ENCODE peak calls at places on chromosome 3, in seven cellular contexts. R is cardiac muscle cell, D is heart right ventricle, N is heart left ventricle, V is neural progenitor cell, G is Panc1, S is right atrium auricular region. M is an unnamed sample.

GRCh38 chr3:114356084-114357009 is 62.5 kb downstream of the TIGIT start:
- DNase-seq in R (no peak), D (no peak), N (no peak), V (peak; percentile 84), G (no peak), S (no peak), M (no peak)

GRCh38 chr3:194689493-194689901 is 3.8 kb downstream of the FAM43A start:
- DNase-seq in R (peak; percentile 64), D (peak; percentile 33), N (no peak), V (no peak), G (no peak), S (no peak), M (peak; percentile 50)

GRCh38 chr3:106438916-106439315 is 570.1 kb upstream of the CBLB start:
- DNase-seq in R (no peak), D (no peak), N (no peak), V (no peak), G (no peak), S (no peak), M (no peak)

GRCh38 chr3:128573707-128574162 is 76.9 kb downstream of the RPN1 start:
- DNase-seq in R (no peak), D (peak; percentile 23), N (no peak), V (no peak), G (no peak), S (no peak), M (no peak)

GRCh38 chr3:27166888-27167287 is 202.3 kb downstream of the NEK10 start:
- DNase-seq in R (peak; percentile 96), D (no peak), N (no peak), V (no peak), G (no peak), S (no peak), M (no peak)

GRCh38 chr3:113147608-113148306 is 63.6 kb upstream of the BOC start:
- DNase-seq in R (no peak), D (peak; percentile 64), N (no peak), V (no peak), G (no peak), S (no peak), M (peak; percentile 87)

GRCh38 chr3:9970020-9970652 is 16.5 kb downstream of the EMC3 start:
- DNase-seq in R (peak; percentile 45), D (no peak), N (no peak), V (no peak), G (no peak), S (no peak), M (no peak)

GRCh38 chr3:129315386-129315991 is 36.8 kb downstream of the HMCES start:
- DNase-seq in R (peak; percentile 44), D (peak; percentile 36), N (peak; percentile 78), V (peak; percentile 38), G (no peak), S (no peak), M (peak; percentile 43)

GRCh38 chr3:48157215-48157840 is 30.9 kb downstream of the CDC25A start:
- DNase-seq in R (peak; percentile 26), D (no peak), N (no peak), V (no peak), G (no peak), S (no peak), M (no peak)

GRCh38 chr3:153977148-153977547 is 144.0 kb upstream of the ARHGEF26 start:
- DNase-seq in R (peak; percentile 75), D (peak; percentile 36), N (no peak), V (no peak), G (no peak), S (peak; percentile 64), M (peak; percentile 18)

GRCh38 chr3:29171583-29171990 is 109.3 kb upstream of the RBMS3 start:
- DNase-seq in R (peak; percentile 59), D (no peak), N (no peak), V (peak; percentile 6), G (no peak), S (no peak), M (no peak)

GRCh38 chr3:197854596-197855343 is 63.7 kb downstream of the LRCH3 start:
- DNase-seq in R (peak; percentile 86), D (no peak), N (no peak), V (peak; percentile 52), G (peak; percentile 30), S (no peak), M (no peak)

GRCh38 chr3:102180291-102180931 is 254.4 kb upstream of the ZPLD1 start:
- DNase-seq in R (peak; percentile 94), D (peak; percentile 31), N (no peak), V (no peak), G (no peak), S (no peak), M (no peak)

GRCh38 chr3:130896101-130896500 is 2.2 kb downstream of the ATP2C1 start:
- DNase-seq in R (no peak), D (no peak), N (no peak), V (no peak), G (no peak), S (no peak), M (no peak)

GRCh38 chr3:81433675-81434074 is 327.8 kb downstream of the GBE1 start:
- DNase-seq in R (no peak), D (no peak), N (no peak), V (no peak), G (no peak), S (no peak), M (no peak)

GRCh38 chr3:99468918-99469317 is 169.5 kb upstream of the COL8A1 start:
- DNase-seq in R (no peak), D (no peak), N (no peak), V (no peak), G (no peak), S (no peak), M (no peak)

GRCh38 chr3:54780336-54780735 is 147.5 kb downstream of the LRTM1 start:
- DNase-seq in R (no peak), D (no peak), N (no peak), V (no peak), G (no peak), S (no peak), M (no peak)

GRCh38 chr3:107222927-107223326 is 154.3 kb upstream of the CCDC54 start:
- DNase-seq in R (peak; percentile 80), D (no peak), N (no peak), V (no peak), G (no peak), S (no peak), M (no peak)

GRCh38 chr3:65128346-65128745 is 440.5 kb upstream of the ADAMTS9 start:
- DNase-seq in R (no peak), D (no peak), N (no peak), V (no peak), G (no peak), S (no peak), M (no peak)

GRCh38 chr3:11140054-11140712 is 14.1 kb upstream of the HRH1 start:
- DNase-seq in R (no peak), D (peak; percentile 26), N (no peak), V (no peak), G (no peak), S (no peak), M (no peak)

GRCh38 chr3:101163554-101163953 is 156.8 kb downstream of the IMPG2 start:
- DNase-seq in R (no peak), D (no peak), N (no peak), V (no peak), G (no peak), S (no peak), M (no peak)

GRCh38 chr3:59914251-59914650 is 864.4 kb upstream of the CFAP20DC start:
- DNase-seq in R (no peak), D (no peak), N (no peak), V (no peak), G (no peak), S (no peak), M (no peak)

GRCh38 chr3:59913645-59914044 is 863.8 kb upstream of the CFAP20DC start:
- DNase-seq in R (no peak), D (no peak), N (no peak), V (no peak), G (no peak), S (no peak), M (no peak)

GRCh38 chr3:59908280-59908679 is 858.5 kb upstream of the CFAP20DC start:
- DNase-seq in R (no peak), D (no peak), N (no peak), V (peak; percentile 70), G (no peak), S (no peak), M (no peak)

GRCh38 chr3:59908700-59909099 is 858.9 kb upstream of the CFAP20DC start:
- DNase-seq in R (no peak), D (no peak), N (no peak), V (no peak), G (no peak), S (no peak), M (no peak)
- TF ChIP-seq CTCF in R (no peak), D (no peak), N (no peak), V (no peak), G (no peak), S (no peak), M (no peak)

DNA sequence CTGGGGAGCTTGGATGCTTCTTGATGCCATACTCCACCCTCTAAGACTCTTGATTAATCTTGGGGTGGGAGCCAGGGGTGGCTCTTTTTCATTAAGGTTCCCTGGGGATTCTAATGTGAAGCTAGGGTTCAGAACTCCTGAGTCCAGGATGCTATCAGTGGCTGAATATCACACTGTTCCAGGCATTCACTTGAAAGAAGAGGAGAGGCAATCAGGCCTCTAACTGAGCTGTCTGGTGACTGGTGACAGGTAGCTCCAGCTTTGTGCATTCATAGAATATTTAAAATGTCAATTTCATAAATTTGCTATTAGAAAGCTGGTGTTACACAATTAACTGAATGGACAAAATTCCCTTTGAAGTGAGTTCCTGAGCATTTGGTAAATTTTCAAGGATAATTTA is 139.0 kb downstream of the CHDH start:
- DNase-seq in R (no peak), D (no peak), N (no peak), V (no peak), G (no peak), S (no peak), M (no peak)
- H3K27ac ChIP-seq in R (peak overlapping the region; percentile 92), D (peak overlapping the region; percentile 57), N (no peak overlapping the region), V (no peak overlapping the region), G (no peak overlapping the region), S (peak overlapping the region; percentile 67), M (no peak overlapping the region)

GRCh38 chr3:120274739-120275167 is 10.3 kb downstream of the GPR156 start:
- DNase-seq in R (peak; percentile 41), D (peak; percentile 13), N (no peak), V (no peak), G (no peak), S (no peak), M (no peak)

GRCh38 chr3:120276767-120277166 is 8.3 kb downstream of the GPR156 start:
- DNase-seq in R (no peak), D (no peak), N (no peak), V (no peak), G (no peak), S (no peak), M (no peak)

GRCh38 chr3:120272294-120272693 is 12.7 kb downstream of the GPR156 start:
- DNase-seq in R (no peak), D (no peak), N (no peak), V (peak; percentile 20), G (no peak), S (no peak), M (no peak)

GRCh38 chr3:120280026-120280425 is 5.0 kb downstream of the GPR156 start:
- DNase-seq in R (no peak), D (no peak), N (no peak), V (no peak), G (no peak), S (no peak), M (no peak)

GRCh38 chr3:120275553-120276092 is 9.4 kb downstream of the GPR156 start:
- DNase-seq in R (no peak), D (no peak), N (no peak), V (no peak), G (no peak), S (no peak), M (no peak)
- TF ChIP-seq CTCF in R (no peak), D (no peak), N (no peak), V (no peak), G (no peak), S (no peak), M (no peak)

GRCh38 chr3:4717363-4717740 is 224.2 kb downstream of the ITPR1 start:
- DNase-seq in R (no peak), D (no peak), N (no peak), V (no peak), G (no peak), S (no peak), M (no peak)
- H3K27ac ChIP-seq in R (no peak overlapping the region), D (no peak overlapping the region), N (peak overlapping the region; percentile 44), V (no peak overlapping the region), G (peak overlapping the region; percentile 18), S (peak overlapping the region; percentile 57), M (peak overlapping the region; percentile 69)

M was measured in uterus.